ENCODE peak calls at places on chromosomes 1 and 21, in nine cellular contexts. Q, S, V, Y, U, P, D, M and H are unnamed samples.
A peak's percentile ranks its signal among the peaks of the same experiment; 100 is the strongest.

GRCh38 chr1:94160811-94161210 is 39.9 kb upstream of the ABCA4 start:
- DNase-seq in M (no peak), D (no peak), S (no peak), Q (no peak), Y (no peak), V (no peak), U (no peak), P (no peak), H (no peak)

GRCh38 chr1:40344597-40344996 is 27.5 kb upstream of the COL9A2 start:
- DNase-seq in U (peak; percentile 42), V (peak; percentile 35), M (peak; percentile 71), S (no peak), Q (no peak), P (peak; percentile 38), D (no peak), Y (no peak), H (no peak)

GRCh38 chr1:182249201-182249676 is 142.4 kb downstream of the GLUL start:
- DNase-seq in P (peak; percentile 48), Q (no peak), M (no peak), S (no peak), D (no peak), Y (no peak), U (peak; percentile 37), V (peak; percentile 89), H (no peak)

GRCh38 chr1:11397151-11397902 is 81.6 kb upstream of the DISP3 start:
- DNase-seq in P (no peak), M (no peak), U (no peak), Q (no peak), S (no peak), D (no peak), V (no peak), Y (no peak), H (no peak)

GRCh38 chr1:40711465-40712404 is 20.2 kb downstream of the NFYC start:
- DNase-seq in P (no peak), M (no peak), D (no peak), Q (no peak), S (no peak), Y (no peak), V (peak; percentile 49), U (peak; percentile 20), H (no peak)

GRCh38 chr1:11648039-11648438 is 6.2 kb downstream of the FBXO2 start:
- DNase-seq in M (no peak), V (no peak), U (no peak), Y (no peak), S (no peak), D (no peak), Q (no peak), P (no peak), H (no peak)

GRCh38 chr1:178189814-178190213 is 95.9 kb downstream of the RASAL2 start:
- DNase-seq in M (no peak), Q (no peak), S (no peak), V (peak; percentile 24), U (no peak), Y (no peak), P (peak; percentile 25), D (no peak), H (no peak)

GRCh38 chr1:183590225-183591191 is at the start of gene NCF2:
- DNase-seq in U (no peak), V (peak; percentile 31), S (no peak), D (no peak), P (peak; percentile 79), M (no peak), Y (no peak), Q (no peak), H (no peak)

GRCh38 chr21:40466893-40467483 is 380.0 kb downstream of the DSCAM start:
- DNase-seq in S (no peak), U (no peak), V (peak; percentile 25), M (no peak), D (no peak), P (no peak), Q (no peak), Y (no peak), H (no peak)

GRCh38 chr1:11248169-11248568 is 14.2 kb downstream of the MTOR start:
- DNase-seq in Y (no peak), P (no peak), S (no peak), D (no peak), Q (no peak), V (no peak), M (no peak), U (no peak), H (no peak)

GRCh38 chr1:8263806-8264205 is 54.1 kb upstream of the SLC45A1 start:
- DNase-seq in S (no peak), Q (no peak), U (no peak), V (no peak), M (no peak), Y (no peak), P (no peak), D (no peak), H (no peak)

GRCh38 chr1:160085686-160086089 is 4.3 kb downstream of the KCNJ9 start:
- DNase-seq in U (peak; percentile 63), M (peak; percentile 92), D (peak; percentile 66), Q (peak; percentile 60), V (peak; percentile 91), Y (peak; percentile 55), P (peak; percentile 92), S (peak; percentile 84), H (no peak)
- TF ChIP-seq CTCF in U (no peak), M (peak; percentile 65), D (peak; percentile 81), Q (peak; percentile 52), V (peak; percentile 80), Y (peak; percentile 84), P (peak; percentile 69), S (peak; percentile 93), H (peak; percentile 41)

GRCh38 chr1:111638320-111638719 is 18.7 kb downstream of the RAP1A start:
- DNase-seq in U (no peak), D (no peak), Q (no peak), P (no peak), M (no peak), V (no peak), S (no peak), Y (no peak), H (no peak)

GRCh38 chr1:111629190-111629954 is 9.8 kb downstream of the RAP1A start:
- DNase-seq in U (no peak), Q (no peak), S (no peak), V (no peak), D (no peak), P (no peak), Y (no peak), M (no peak), H (no peak)

GRCh38 chr1:111631502-111631901 is 11.9 kb downstream of the RAP1A start:
- DNase-seq in D (no peak), P (no peak), V (no peak), Q (no peak), Y (no peak), U (no peak), M (no peak), S (no peak), H (no peak)

GRCh38 chr1:111635324-111636009 is 15.9 kb downstream of the RAP1A start:
- DNase-seq in U (no peak), Y (no peak), D (no peak), Q (no peak), M (no peak), P (no peak), V (no peak), S (no peak), H (no peak)

DNA sequence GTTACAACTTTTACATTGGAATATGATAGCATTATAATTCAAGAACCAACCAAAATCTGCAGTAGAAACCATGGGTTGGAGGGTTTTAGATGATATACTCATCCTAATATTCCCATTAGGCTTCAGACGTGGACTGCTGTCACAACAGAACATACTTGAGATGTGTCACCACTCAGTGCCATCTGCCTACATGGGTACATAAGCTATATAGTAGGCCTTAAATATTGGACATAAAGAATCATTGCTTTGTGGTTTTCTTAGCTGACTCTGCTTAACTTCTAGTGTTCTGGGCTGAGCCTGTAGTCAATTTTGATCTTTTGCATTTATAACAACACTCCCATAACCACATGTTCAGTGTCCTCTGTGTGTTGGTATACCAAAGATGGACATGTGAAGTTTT is 14.1 kb downstream of the RAP1A start:
- DNase-seq in S (no peak), V (no peak), Q (no peak), M (no peak), Y (no peak), D (no peak), P (no peak), U (no peak), H (no peak)
- TF ChIP-seq CTCF in S (no peak), V (no peak), Q (no peak), M (no peak), Y (no peak), D (no peak), P (no peak), U (no peak), H (no peak)

DNA sequence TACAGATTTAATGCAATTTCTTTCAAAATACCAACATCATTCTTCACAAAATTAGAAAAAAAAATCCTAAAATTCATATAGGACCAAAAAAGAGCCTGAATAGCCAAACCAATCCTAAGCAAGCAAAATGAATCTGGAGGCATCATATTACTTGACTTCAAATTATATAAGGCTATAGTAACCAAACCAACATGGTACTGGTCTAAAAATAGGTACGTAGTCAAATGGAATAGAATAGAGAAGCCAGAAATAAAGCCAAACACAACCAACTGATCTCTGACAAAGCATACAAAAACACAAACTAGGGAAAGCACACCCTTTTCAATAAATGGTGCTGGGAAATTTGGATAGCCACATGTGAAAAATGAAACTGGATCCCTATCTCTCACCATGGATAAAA is 112.3 kb upstream of the TSPAN2 start:
- DNase-seq in M (no peak), Y (no peak), P (no peak), S (no peak), V (no peak), U (no peak), Q (no peak), D (no peak), H (no peak)
- TF ChIP-seq CTCF in M (no peak), Y (no peak), P (no peak), S (no peak), V (no peak), U (no peak), Q (no peak), D (no peak), H (no peak)

GRCh38 chr1:194294006-194294405 is 1107.6 kb upstream of the B3GALT2 start:
- DNase-seq in D (no peak), S (no peak), U (no peak), P (no peak), Q (no peak), M (no peak), V (no peak), Y (no peak), H (no peak)

GRCh38 chr1:194297100-194297499 is 1110.7 kb upstream of the B3GALT2 start:
- DNase-seq in P (no peak), Y (no peak), D (no peak), Q (no peak), V (no peak), S (no peak), M (no peak), U (no peak), H (no peak)

GRCh38 chr1:194297999-194298598 is 1111.7 kb upstream of the B3GALT2 start:
- DNase-seq in U (no peak), P (no peak), M (no peak), V (no peak), S (no peak), Y (no peak), D (no peak), Q (no peak), H (no peak)

GRCh38 chr1:194296201-194296600 is 1109.8 kb upstream of the B3GALT2 start:
- DNase-seq in Q (no peak), M (no peak), V (no peak), Y (no peak), P (no peak), D (no peak), S (no peak), U (no peak), H (no peak)

DNA sequence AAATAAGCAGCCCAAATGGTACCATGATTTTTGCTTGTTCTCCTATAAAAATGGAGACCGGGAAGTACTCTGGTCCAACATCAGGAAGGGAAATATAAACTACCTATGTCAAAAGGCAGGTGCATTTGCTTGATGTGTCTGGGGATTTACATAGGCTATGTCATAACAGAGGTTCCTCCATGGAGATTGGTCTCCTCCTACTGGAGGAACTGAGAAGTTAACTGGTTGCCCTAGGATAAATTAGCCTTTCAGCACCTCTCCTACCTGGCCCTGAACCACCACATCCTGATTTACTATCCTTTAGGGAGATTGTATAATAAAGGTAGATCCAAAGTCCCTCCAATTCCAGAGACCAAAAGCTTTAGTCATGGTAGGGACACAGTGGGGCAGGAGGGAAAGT is 1109.3 kb upstream of the B3GALT2 start:
- DNase-seq in S (no peak), U (no peak), M (no peak), V (peak; percentile 58), Y (no peak), P (peak; percentile 24), Q (no peak), D (peak; percentile 7), H (no peak)
- TF ChIP-seq CTCF in S (peak; percentile 67), U (no peak), M (peak; percentile 58), V (peak; percentile 35), Y (peak; percentile 71), P (peak; percentile 36), Q (peak; percentile 51), D (peak; percentile 75), H (no peak)